ENCODE peak calls at places on chromosomes 16 and 17, in five cellular contexts. W is choroid plexus epithelial cell, S is fibroblast of villous mesenchyme, Q is ovary, T is cardiac fibroblast. M is an unnamed sample.

GRCh38 chr17:7834554-7834890 is 505 bp downstream of the KDM6B start:
- DNase-seq in W (peak; percentile 33), Q (peak; percentile 81), T (peak; percentile 39), S (peak; percentile 62), M (no peak)

GRCh38 chr16:426115-426905 is 861 bp downstream of the RAB11FIP3 start:
- DNase-seq in T (peak; percentile 14), S (peak; percentile 17), W (no peak), Q (peak; percentile 56), M (no peak)

GRCh38 chr16:53358884-53359283 is 75.4 kb upstream of the RBL2 start:
- DNase-seq in S (no peak), T (no peak), Q (no peak), W (no peak), M (no peak)

GRCh38 chr17:47987240-47987835 is 16.4 kb downstream of the CDK5RAP3 start:
- DNase-seq in W (no peak), T (no peak), Q (no peak), S (no peak), M (no peak)

GRCh38 chr17:59696682-59697277 is 10.4 kb downstream of the PTRH2 start:
- DNase-seq in T (no peak), S (no peak), W (no peak), Q (no peak), M (no peak)

GRCh38 chr16:85170066-85171003 is 58.1 kb upstream of the CIBAR2 start:
- DNase-seq in W (no peak), S (no peak), Q (peak; percentile 60), T (no peak), M (no peak)

GRCh38 chr17:200604-200985 is 19.1 kb upstream of the DOC2B start:
- DNase-seq in S (no peak), W (no peak), Q (no peak), T (no peak), M (no peak)

GRCh38 chr16:80260906-80261311 is 279.9 kb upstream of the DYNLRB2 start:
- DNase-seq in T (peak; percentile 8), S (no peak), Q (no peak), W (peak; percentile 8), M (no peak)

GRCh38 chr16:19223235-19223847 is 55.3 kb downstream of the SYT17 start:
- DNase-seq in W (peak; percentile 8), Q (no peak), S (peak; percentile 8), T (peak; percentile 13), M (no peak)

GRCh38 chr17:29245401-29245800 is 1.3 kb upstream of the CRYBA1 start:
- DNase-seq in W (no peak), T (no peak), Q (no peak), S (no peak), M (no peak)

GRCh38 chr16:83813818-83814653 is 6.3 kb downstream of the HSBP1 start:
- DNase-seq in Q (peak; percentile 53), T (peak; percentile 66), S (peak; percentile 81), W (peak; percentile 79), M (no peak)

GRCh38 chr17:44786551-44787081 is 27.8 kb downstream of the ADAM11 start:
- DNase-seq in S (no peak), W (no peak), T (no peak), Q (no peak), M (no peak)

GRCh38 chr16:70553645-70554044 is 30.0 kb downstream of the SF3B3 start:
- DNase-seq in S (peak; percentile 98), Q (no peak), T (peak; percentile 92), W (peak; percentile 89), M (peak; percentile 64)

GRCh38 chr16:24852281-24852721 is 6.5 kb downstream of the SLC5A11 start:
- DNase-seq in Q (no peak), W (no peak), T (no peak), S (no peak), M (no peak)

GRCh38 chr17:67520916-67521772 is 144.1 kb downstream of the PITPNC1 start:
- DNase-seq in Q (no peak), S (no peak), W (no peak), T (no peak), M (no peak)

GRCh38 chr17:76710863-76711611 is at the start of gene MXRA7:
- DNase-seq in Q (peak; percentile 88), W (peak; percentile 60), T (peak; percentile 69), S (peak; percentile 91), M (no peak)

GRCh38 chr17:2211661-2212327 is 91.8 kb downstream of the SMG6 start:
- DNase-seq in S (no peak), W (no peak), Q (no peak), T (no peak), M (no peak)

GRCh38 chr17:2210726-2211125 is 92.9 kb downstream of the SMG6 start:
- DNase-seq in T (no peak), S (no peak), W (no peak), Q (no peak), M (no peak)

GRCh38 chr17:2203818-2204217 is 99.8 kb downstream of the SMG6 start:
- DNase-seq in W (no peak), T (no peak), S (no peak), Q (no peak), M (no peak)

GRCh38 chr17:2204393-2204792 is 99.2 kb downstream of the SMG6 start:
- DNase-seq in T (no peak), Q (no peak), W (no peak), S (no peak), M (no peak)

DNA sequence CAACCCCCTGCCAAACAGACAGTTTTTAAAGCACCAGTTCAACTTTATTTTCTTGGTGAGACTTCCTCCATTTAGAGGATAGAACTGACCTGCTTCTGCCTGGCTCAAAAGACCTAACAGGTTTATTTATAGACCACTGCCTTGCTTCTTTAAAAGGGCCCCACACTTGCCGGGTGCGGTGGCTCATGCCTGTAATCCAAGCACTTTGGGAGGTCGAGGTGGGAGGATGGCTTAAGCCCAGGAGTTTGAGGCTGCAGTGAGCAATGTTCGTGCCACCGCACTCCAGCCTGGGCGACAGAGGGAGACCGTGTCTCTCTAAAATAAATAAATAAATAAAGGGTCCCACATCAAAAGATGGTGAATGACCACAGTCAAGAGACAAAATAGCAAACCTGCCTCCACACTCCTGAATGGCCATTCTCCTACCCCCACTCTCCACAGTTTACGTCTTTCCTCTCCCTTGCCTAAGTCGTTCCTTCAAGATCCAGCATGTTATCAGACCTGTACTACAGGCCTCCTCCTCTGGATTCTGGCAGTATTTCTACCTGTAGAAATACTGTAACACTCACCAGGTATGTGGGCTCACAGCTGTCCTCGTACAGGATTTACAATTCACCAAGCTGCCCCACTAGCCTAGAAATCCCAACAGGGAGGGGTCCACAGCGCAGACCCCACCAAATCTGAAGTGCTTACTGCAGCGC is 95.6 kb downstream of the SMG6 start:
- DNase-seq in Q (no peak), S (no peak), T (no peak), W (peak; percentile 31), M (no peak)
- TF ChIP-seq CTCF in Q (no peak), S (no peak), T (no peak), W (no peak), M (no peak)

DNA sequence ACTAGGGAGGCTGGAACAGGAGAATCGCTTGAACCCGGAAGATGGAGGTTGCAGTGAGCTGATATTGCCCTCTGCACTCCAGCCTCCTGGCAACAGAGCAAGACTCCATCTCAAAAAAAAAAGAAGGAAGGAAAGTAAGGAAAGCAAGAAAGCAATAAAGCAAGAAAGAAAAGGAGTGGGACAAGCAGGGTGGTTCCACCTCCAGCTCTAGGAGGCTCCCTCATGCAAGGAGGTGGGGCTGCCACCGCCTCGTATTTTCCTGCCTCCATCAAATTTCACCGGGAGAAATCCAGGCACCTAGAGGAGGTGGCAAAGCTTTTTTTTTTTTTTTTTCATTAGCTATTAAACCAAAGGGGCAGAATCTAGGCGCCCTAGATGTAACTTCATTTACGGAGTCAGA is 1.0 kb downstream of the CYB561 start:
- DNase-seq in W (no peak), T (no peak), Q (no peak), S (no peak), M (no peak)
- H3K4me3 ChIP-seq in W (no peak overlapping the region), T (no peak overlapping the region), Q (no peak overlapping the region), S (no peak overlapping the region), M (no peak overlapping the region)

DNA sequence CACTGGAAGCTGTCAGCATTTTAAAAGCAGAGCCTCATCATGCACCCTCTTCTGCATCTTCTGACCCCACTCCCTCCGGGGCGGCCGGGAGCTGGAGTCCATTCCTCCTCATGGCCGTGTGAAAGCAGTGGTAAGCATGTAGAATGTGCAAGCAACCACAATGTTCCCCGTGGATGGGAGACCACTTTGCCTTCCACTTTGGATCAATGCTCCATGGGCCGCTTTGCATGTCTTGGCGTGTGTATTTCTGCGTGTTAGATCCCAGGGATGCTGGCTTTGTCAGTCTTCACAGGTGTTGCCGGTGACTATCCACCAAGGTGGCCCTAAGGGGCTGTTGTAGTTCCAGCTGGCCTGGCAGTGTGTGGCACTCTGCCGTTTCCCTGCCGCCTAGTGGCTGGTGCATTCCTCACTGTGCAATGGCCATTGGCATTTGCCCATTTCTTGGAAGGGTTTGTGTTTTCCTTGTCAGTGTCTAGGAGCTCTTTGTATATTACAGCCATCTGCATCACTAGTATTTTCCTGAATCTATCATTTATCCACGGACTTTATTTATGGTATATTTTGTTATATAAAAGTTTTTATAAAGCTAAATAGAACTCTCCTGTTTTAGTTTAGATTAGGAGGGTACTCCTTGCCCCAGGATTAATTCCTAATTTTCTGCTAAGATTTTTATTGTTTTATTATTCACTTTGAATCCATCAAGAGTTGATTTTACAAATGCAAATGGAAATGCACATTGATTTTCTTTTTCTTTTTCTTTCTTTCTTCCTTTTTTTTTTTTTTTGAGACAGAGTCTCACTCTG is 5.8 kb upstream of the ALDH3A1 start:
- DNase-seq in T (no peak), S (no peak), Q (no peak), W (no peak), M (no peak)
- TF ChIP-seq CTCF in T (no peak), S (peak; percentile 15), Q (no peak), W (peak; percentile 25), M (no peak)

DNA sequence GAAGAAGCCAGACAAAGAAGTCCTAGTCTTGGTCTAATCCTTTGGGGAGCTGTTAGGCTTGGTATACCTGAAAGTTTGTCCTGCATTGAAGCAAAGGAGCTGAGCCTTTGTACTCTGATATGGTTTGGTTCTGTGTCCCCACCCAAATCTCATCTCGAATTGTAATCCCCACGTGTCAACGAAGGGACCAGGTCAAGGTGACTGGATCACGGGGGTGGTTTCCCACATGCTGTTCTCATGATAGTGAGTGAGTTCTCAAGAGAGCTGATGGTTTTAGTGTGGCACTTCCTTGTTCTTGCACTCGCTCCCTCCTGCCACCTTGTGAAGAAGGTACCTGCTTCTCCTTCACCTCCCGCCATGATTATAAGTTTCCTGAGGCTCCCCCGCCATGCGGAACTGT is 33.6 kb downstream of the FAM20A start:
- DNase-seq in W (no peak), T (no peak), Q (no peak), S (no peak), M (no peak)
- H3K4me3 ChIP-seq in W (no peak overlapping the region), T (no peak overlapping the region), Q (no peak overlapping the region), S (no peak overlapping the region), M (no peak overlapping the region)

GRCh38 chr16:3182608-3183444 is 5.2 kb upstream of the OR1F1 start:
- DNase-seq in W (peak; percentile 35), S (peak; percentile 39), Q (no peak), T (peak; percentile 86), M (no peak)
- TF ChIP-seq CTCF in W (peak; percentile 32), S (peak; percentile 26), Q (no peak), T (no peak), M (peak; percentile 38)